ENCODE peak calls at places on chromosomes 5 and 9, in four cellular contexts. One of them, this sample, is unnamed.

GRCh38 chr9:105887679-105888078 is 193.3 kb downstream of the TMEM38B start:
- DNase-seq in epithelial cell of esophagus: no peak
- DNase-seq in upper lobe of left lung: no peak
- DNase-seq in osteoblast: no peak
- DNase-seq in this sample: no peak

GRCh38 chr5:126568206-126568755 is 26.7 kb downstream of the ALDH7A1 start:
- DNase-seq in epithelial cell of esophagus: no peak
- DNase-seq in upper lobe of left lung: no peak
- DNase-seq in osteoblast: peak; percentile 57
- DNase-seq in this sample: no peak

GRCh38 chr9:95188459-95188858 is 129.1 kb downstream of the FANCC start:
- DNase-seq in epithelial cell of esophagus: no peak
- DNase-seq in upper lobe of left lung: no peak
- DNase-seq in osteoblast: peak; percentile 72
- DNase-seq in this sample: peak; percentile 78

GRCh38 chr5:156934450-156935211 is 28.4 kb downstream of the TIMD4 start:
- DNase-seq in epithelial cell of esophagus: no peak
- DNase-seq in upper lobe of left lung: no peak
- DNase-seq in osteoblast: no peak
- DNase-seq in this sample: no peak

GRCh38 chr9:90002299-90003045 is 397.7 kb downstream of the GADD45G start:
- DNase-seq in epithelial cell of esophagus: no peak
- DNase-seq in upper lobe of left lung: no peak
- DNase-seq in osteoblast: no peak
- DNase-seq in this sample: no peak

GRCh38 chr5:88503065-88503394 is 234.4 kb upstream of the TMEM161B start:
- DNase-seq in epithelial cell of esophagus: no peak
- DNase-seq in upper lobe of left lung: no peak
- DNase-seq in osteoblast: no peak
- DNase-seq in this sample: peak; percentile 1

GRCh38 chr9:69937358-69937757 is 106.3 kb upstream of the MAMDC2 start:
- DNase-seq in epithelial cell of esophagus: peak; percentile 81
- DNase-seq in upper lobe of left lung: no peak
- DNase-seq in osteoblast: no peak
- DNase-seq in this sample: no peak

GRCh38 chr9:125965421-125965820 is 218.2 kb downstream of the PBX3 start:
- DNase-seq in epithelial cell of esophagus: no peak
- DNase-seq in upper lobe of left lung: no peak
- DNase-seq in osteoblast: no peak
- DNase-seq in this sample: no peak

GRCh38 chr5:175216991-175217390 is 227.0 kb downstream of the DRD1 start:
- DNase-seq in epithelial cell of esophagus: no peak
- DNase-seq in upper lobe of left lung: no peak
- DNase-seq in osteoblast: no peak
- DNase-seq in this sample: no peak

GRCh38 chr9:117772960-117773359 is 68.8 kb downstream of the TLR4 start:
- DNase-seq in epithelial cell of esophagus: peak; percentile 3
- DNase-seq in upper lobe of left lung: no peak
- DNase-seq in osteoblast: no peak
- DNase-seq in this sample: peak; percentile 73

GRCh38 chr9:128669786-128670185 is 13.1 kb upstream of the DYNC2I2 start:
- DNase-seq in epithelial cell of esophagus: no peak
- DNase-seq in upper lobe of left lung: no peak
- DNase-seq in osteoblast: no peak
- DNase-seq in this sample: no peak

GRCh38 chr9:129990269-129991005 is 52.6 kb downstream of the FNBP1 start:
- DNase-seq in epithelial cell of esophagus: no peak
- DNase-seq in upper lobe of left lung: no peak
- DNase-seq in osteoblast: no peak
- DNase-seq in this sample: no peak

GRCh38 chr9:96157675-96158074 is 144.3 kb downstream of the HSD17B3 start:
- DNase-seq in epithelial cell of esophagus: no peak
- DNase-seq in upper lobe of left lung: no peak
- DNase-seq in osteoblast: no peak
- DNase-seq in this sample: no peak

GRCh38 chr5:171424726-171425125 is 5.3 kb downstream of the FGF18 start:
- DNase-seq in epithelial cell of esophagus: no peak
- DNase-seq in upper lobe of left lung: no peak
- DNase-seq in osteoblast: peak; percentile 66
- DNase-seq in this sample: no peak

GRCh38 chr9:27094640-27095039 is 14.4 kb upstream of the TEK start:
- DNase-seq in epithelial cell of esophagus: peak; percentile 75
- DNase-seq in upper lobe of left lung: no peak
- DNase-seq in osteoblast: peak; percentile 91
- DNase-seq in this sample: peak; percentile 52

GRCh38 chr9:81474792-81475191 is 214.6 kb downstream of the TLE1 start:
- DNase-seq in epithelial cell of esophagus: no peak
- DNase-seq in upper lobe of left lung: no peak
- DNase-seq in osteoblast: no peak
- DNase-seq in this sample: no peak

GRCh38 chr5:174734571-174735497 is 10.5 kb downstream of the MSX2 start:
- DNase-seq in epithelial cell of esophagus: no peak
- DNase-seq in upper lobe of left lung: no peak
- DNase-seq in osteoblast: no peak
- DNase-seq in this sample: no peak

GRCh38 chr5:79055017-79055416 is 14.5 kb downstream of the DMGDH start:
- DNase-seq in epithelial cell of esophagus: no peak
- DNase-seq in upper lobe of left lung: no peak
- DNase-seq in osteoblast: no peak
- DNase-seq in this sample: no peak

GRCh38 chr5:56094579-56095361 is 100.0 kb upstream of the IL6ST start:
- DNase-seq in epithelial cell of esophagus: peak; percentile 16
- DNase-seq in upper lobe of left lung: no peak
- DNase-seq in osteoblast: no peak
- DNase-seq in this sample: no peak

GRCh38 chr5:128154943-128155342 is 71.4 kb downstream of the SLC12A2 start:
- DNase-seq in epithelial cell of esophagus: no peak
- DNase-seq in upper lobe of left lung: no peak
- DNase-seq in osteoblast: no peak
- DNase-seq in this sample: peak; percentile 12

GRCh38 chr9:113957778-113958430 is 81.8 kb downstream of the ZNF618 start:
- DNase-seq in epithelial cell of esophagus: peak; percentile 80
- DNase-seq in upper lobe of left lung: no peak
- DNase-seq in osteoblast: peak; percentile 94
- DNase-seq in this sample: peak; percentile 81

GRCh38 chr9:114370251-114370984 is 17.4 kb downstream of the AKNA start:
- DNase-seq in epithelial cell of esophagus: no peak
- DNase-seq in upper lobe of left lung: no peak
- DNase-seq in osteoblast: no peak
- DNase-seq in this sample: no peak

GRCh38 chr5:28369418-28369817 is 1331.0 kb upstream of the CDH9 start:
- DNase-seq in epithelial cell of esophagus: peak; percentile 7
- DNase-seq in upper lobe of left lung: no peak
- DNase-seq in osteoblast: no peak
- DNase-seq in this sample: no peak

GRCh38 chr5:154834045-154834444 is 16.4 kb downstream of the FAXDC2 start:
- DNase-seq in epithelial cell of esophagus: no peak
- DNase-seq in upper lobe of left lung: no peak
- DNase-seq in osteoblast: no peak
- DNase-seq in this sample: no peak

GRCh38 chr5:112366987-112367386 is 52.1 kb downstream of the EPB41L4A start:
- DNase-seq in epithelial cell of esophagus: peak; percentile 56
- DNase-seq in upper lobe of left lung: no peak
- DNase-seq in osteoblast: no peak
- DNase-seq in this sample: peak; percentile 13

GRCh38 chr5:110414360-110414759 is 312.1 kb downstream of the TMEM232 start:
- DNase-seq in epithelial cell of esophagus: peak; percentile 9
- DNase-seq in upper lobe of left lung: no peak
- DNase-seq in osteoblast: no peak
- DNase-seq in this sample: peak; percentile 55

GRCh38 chr9:76852026-76852425 is 53.9 kb downstream of the PRUNE2 start:
- DNase-seq in epithelial cell of esophagus: no peak
- DNase-seq in upper lobe of left lung: no peak
- DNase-seq in osteoblast: no peak
- DNase-seq in this sample: no peak

GRCh38 chr5:65866837-65867508 is 59.4 kb upstream of the ERBIN start:
- DNase-seq in epithelial cell of esophagus: no peak
- DNase-seq in upper lobe of left lung: no peak
- DNase-seq in osteoblast: no peak
- DNase-seq in this sample: no peak

GRCh38 chr9:9790216-9790872 is 822.5 kb downstream of the PTPRD start:
- DNase-seq in epithelial cell of esophagus: peak; percentile 39
- DNase-seq in upper lobe of left lung: no peak
- DNase-seq in osteoblast: no peak
- DNase-seq in this sample: peak; percentile 16

GRCh38 chr9:36566813-36567217 is 5.9 kb upstream of the MELK start:
- DNase-seq in epithelial cell of esophagus: peak; percentile 55
- DNase-seq in upper lobe of left lung: no peak
- DNase-seq in osteoblast: peak; percentile 94
- DNase-seq in this sample: no peak

GRCh38 chr9:132068604-132069003 is 11.1 kb downstream of the MED27 start:
- DNase-seq in epithelial cell of esophagus: no peak
- DNase-seq in upper lobe of left lung: no peak
- DNase-seq in osteoblast: peak; percentile 8
- DNase-seq in this sample: no peak

GRCh38 chr9:132066057-132066456 is 13.6 kb downstream of the MED27 start:
- DNase-seq in epithelial cell of esophagus: no peak
- DNase-seq in upper lobe of left lung: no peak
- DNase-seq in osteoblast: no peak
- DNase-seq in this sample: no peak

GRCh38 chr9:132074736-132075135 is 4.9 kb downstream of the MED27 start:
- DNase-seq in epithelial cell of esophagus: no peak
- DNase-seq in upper lobe of left lung: no peak
- DNase-seq in osteoblast: peak; percentile 92
- DNase-seq in this sample: peak; percentile 73

GRCh38 chr9:132071847-132072507 is 7.7 kb downstream of the MED27 start:
- DNase-seq in epithelial cell of esophagus: no peak
- DNase-seq in upper lobe of left lung: no peak
- DNase-seq in osteoblast: peak; percentile 10
- DNase-seq in this sample: no peak

DNA sequence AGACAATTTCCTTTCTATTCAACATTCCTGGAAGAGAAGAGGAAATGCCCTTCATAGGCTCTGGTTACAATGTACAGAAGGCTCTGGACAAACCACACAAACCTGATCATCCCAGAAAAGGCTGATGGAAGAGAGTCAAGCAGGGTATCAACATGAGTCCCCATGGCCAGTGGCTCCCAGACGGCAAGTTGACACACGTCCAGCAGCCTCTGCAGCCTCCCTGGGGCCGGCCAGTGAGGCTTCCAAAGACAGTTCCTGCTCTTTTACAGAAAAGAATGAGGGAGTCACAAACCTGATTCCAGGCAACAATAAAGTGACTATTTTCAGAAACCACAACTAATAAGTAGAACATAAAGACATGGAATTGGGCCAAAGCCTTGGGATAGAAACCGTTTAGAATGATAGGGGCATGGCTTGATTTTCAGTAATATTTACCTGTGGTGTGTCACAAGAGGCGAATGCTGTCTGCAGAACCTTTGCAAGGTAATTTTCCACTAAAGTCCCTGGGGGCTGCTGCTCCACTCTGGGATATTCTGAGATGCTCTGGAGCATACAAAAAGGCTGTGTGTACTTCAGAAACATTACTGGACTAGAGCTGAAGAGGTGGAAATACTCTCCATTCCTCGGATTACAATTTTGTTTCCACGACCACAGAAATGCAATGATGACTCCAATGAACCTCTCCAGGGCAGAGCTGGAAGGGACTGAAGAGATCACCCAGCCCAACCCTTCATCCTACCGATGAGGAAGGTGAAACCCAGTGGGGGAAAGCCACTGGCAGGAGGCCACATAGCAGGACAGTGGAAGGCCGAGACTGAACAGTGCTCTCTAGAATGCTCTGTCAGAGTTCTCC is 10.4 kb downstream of the MED27 start:
- DNase-seq in epithelial cell of esophagus: peak; percentile 51
- DNase-seq in upper lobe of left lung: no peak
- DNase-seq in osteoblast: peak; percentile 71
- DNase-seq in this sample: peak; percentile 62
- H3K4me3 ChIP-seq in epithelial cell of esophagus: no peak overlapping the region
- H3K4me3 ChIP-seq in upper lobe of left lung: no peak overlapping the region
- H3K4me3 ChIP-seq in osteoblast: no peak overlapping the region
- H3K4me3 ChIP-seq in this sample: no peak overlapping the region

GRCh38 chr9:109972026-109973005 is 192.3 kb downstream of the PALM2AKAP2 start:
- DNase-seq in epithelial cell of esophagus: no peak
- DNase-seq in upper lobe of left lung: no peak
- DNase-seq in osteoblast: no peak
- DNase-seq in this sample: no peak
- TF ChIP-seq CTCF in epithelial cell of esophagus: no peak
- TF ChIP-seq CTCF in upper lobe of left lung: no peak
- TF ChIP-seq CTCF in osteoblast: peak; percentile 16
- TF ChIP-seq CTCF in this sample: peak; percentile 10

GRCh38 chr5:150144876-150145275 is 10.8 kb downstream of the PDGFRB start:
- DNase-seq in epithelial cell of esophagus: no peak
- DNase-seq in upper lobe of left lung: peak; percentile 32
- DNase-seq in osteoblast: no peak
- DNase-seq in this sample: no peak

GRCh38 chr5:150142800-150143724 is 12.6 kb downstream of the PDGFRB start:
- DNase-seq in epithelial cell of esophagus: peak; percentile 90
- DNase-seq in upper lobe of left lung: no peak
- DNase-seq in osteoblast: peak; percentile 93
- DNase-seq in this sample: peak; percentile 95

GRCh38 chr5:150142189-150142788 is 13.4 kb downstream of the PDGFRB start:
- DNase-seq in epithelial cell of esophagus: no peak
- DNase-seq in upper lobe of left lung: peak; percentile 41
- DNase-seq in osteoblast: no peak
- DNase-seq in this sample: peak; percentile 38

GRCh38 chr5:150144211-150144801 is 11.3 kb downstream of the PDGFRB start:
- DNase-seq in epithelial cell of esophagus: no peak
- DNase-seq in upper lobe of left lung: no peak
- DNase-seq in osteoblast: no peak
- DNase-seq in this sample: peak; percentile 90

DNA sequence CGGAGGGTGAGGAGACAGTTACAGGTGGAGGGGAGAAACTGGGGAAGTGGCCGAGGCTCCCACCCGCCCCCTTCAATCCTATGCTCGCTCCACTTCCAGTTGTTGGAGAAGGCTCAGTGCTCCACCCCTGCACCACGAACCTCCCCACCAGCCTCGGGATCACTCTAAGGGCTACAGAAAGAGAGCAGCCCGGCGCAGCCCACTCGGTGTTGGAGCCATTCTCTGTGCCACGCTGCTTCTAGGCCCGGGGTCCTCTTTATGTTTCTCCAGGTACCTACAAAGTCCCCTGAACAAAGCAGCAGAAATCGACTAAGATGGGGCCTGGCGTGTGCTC is 12.0 kb downstream of the PDGFRB start:
- DNase-seq in epithelial cell of esophagus: no peak
- DNase-seq in upper lobe of left lung: no peak
- DNase-seq in osteoblast: no peak
- DNase-seq in this sample: peak; percentile 52
- H3K4me3 ChIP-seq in epithelial cell of esophagus: no peak overlapping the region
- H3K4me3 ChIP-seq in upper lobe of left lung: no peak overlapping the region
- H3K4me3 ChIP-seq in osteoblast: peak overlapping the region; percentile 42
- H3K4me3 ChIP-seq in this sample: no peak overlapping the region

DNA sequence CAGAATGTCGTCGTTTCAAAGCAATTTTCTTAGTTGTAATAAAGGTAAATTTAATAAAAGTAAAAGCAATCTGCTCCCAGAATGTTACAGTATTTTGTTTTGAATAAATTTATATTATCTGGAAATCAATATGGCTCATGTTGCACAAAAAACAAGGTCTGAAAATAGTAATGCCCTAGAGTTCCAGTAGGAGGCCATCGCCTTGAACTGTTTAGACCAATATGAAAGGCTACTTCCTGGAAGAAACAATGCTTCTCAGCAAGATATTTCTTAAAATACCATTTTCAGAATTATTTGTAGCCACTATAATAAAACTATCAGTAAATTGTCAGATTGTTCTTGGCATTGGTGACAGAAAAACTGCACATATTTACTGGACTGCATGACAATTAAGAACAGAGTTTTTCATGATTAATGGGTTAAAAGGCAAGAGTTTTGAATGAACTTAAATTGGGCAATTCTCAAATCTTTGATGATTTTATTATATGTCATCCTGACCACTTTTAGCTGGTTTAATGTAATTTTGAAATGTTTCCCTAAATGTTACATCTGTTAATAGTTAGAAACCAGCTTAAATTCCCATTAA is 153.2 kb downstream of the COMMD10 start:
- DNase-seq in epithelial cell of esophagus: peak; percentile 14
- DNase-seq in upper lobe of left lung: no peak
- DNase-seq in osteoblast: no peak
- DNase-seq in this sample: peak; percentile 25
- TF ChIP-seq CTCF in epithelial cell of esophagus: peak; percentile 47
- TF ChIP-seq CTCF in upper lobe of left lung: no peak
- TF ChIP-seq CTCF in osteoblast: peak; percentile 17
- TF ChIP-seq CTCF in this sample: peak; percentile 33